ENCODE peak calls at places on chromosomes 13 and 19, in four cellular contexts. F is HuH-7; B is activated CD4-positive, alpha-beta T cell treated with anti-CD3 and anti-CD28 coated beads, Interleukin-2, amount 50 U/mL, for 4 hours; C is NCI-H1417. D is an unnamed sample.

GRCh38 chr19:34475026-34475974 is 6.3 kb upstream of the WTIP start:
- DNase-seq in C (no peak), B (no peak), F (no peak), D (no peak)

GRCh38 chr13:63307239-63307638 is 1891.6 kb upstream of the PCDH20 start:
- DNase-seq in C (peak), F (no peak), B (no peak), D (peak)

GRCh38 chr13:30847697-30848307 is 58.3 kb upstream of the MEDAG start:
- DNase-seq in C (no peak), B (no peak), F (no peak), D (no peak)

GRCh38 chr19:17777840-17778620 is 16.9 kb upstream of the B3GNT3 start:
- DNase-seq in B (no peak), F (peak), C (peak), D (no peak)

GRCh38 chr13:85099245-85099644 is 700.0 kb downstream of the SLITRK6 start:
- DNase-seq in F (no peak), C (no peak), B (no peak), D (no peak)

GRCh38 chr19:277581-278165 is 13.5 kb downstream of the PLPP2 start:
- DNase-seq in B (no peak), C (no peak), F (no peak), D (no peak)

GRCh38 chr19:44600466-44600865 is 12.9 kb upstream of the IGSF23 start:
- DNase-seq in F (no peak), C (no peak), B (no peak), D (no peak)

GRCh38 chr19:55870736-55871135 is 34.4 kb downstream of the NLRP4 start:
- DNase-seq in C (no peak), F (no peak), B (no peak), D (no peak)

GRCh38 chr19:29264897-29265296 is 51.9 kb upstream of the UQCRFS1 start:
- DNase-seq in F (no peak), B (no peak), C (no peak), D (no peak)

GRCh38 chr13:113413178-113413897 is 40.0 kb downstream of the ADPRHL1 start:
- DNase-seq in C (no peak), B (no peak), F (no peak), D (no peak)

GRCh38 chr13:52414963-52415362 is 9.0 kb upstream of the THSD1 start:
- DNase-seq in B (no peak), F (no peak), C (no peak), D (no peak)

GRCh38 chr19:48513289-48514122 is 1.9 kb upstream of the LMTK3 start:
- DNase-seq in C (peak), F (peak), B (peak), D (peak)

GRCh38 chr19:23345838-23346237 is 49.4 kb downstream of the ZNF91 start:
- DNase-seq in F (no peak), B (no peak), C (no peak), D (no peak)

GRCh38 chr13:49113526-49114286 is 106.4 kb upstream of the MLNR start:
- DNase-seq in C (no peak), B (no peak), F (no peak), D (no peak)

GRCh38 chr19:41263042-41263849 is 926 bp upstream of the HNRNPUL1 start:
- DNase-seq in C (peak), B (peak), F (no peak), D (peak)

GRCh38 chr13:39462456-39462855 is 140.5 kb downstream of the LHFPL6 start:
- DNase-seq in B (no peak), C (no peak), F (no peak), D (no peak)

GRCh38 chr13:43698743-43699142 is 88.0 kb downstream of the ENOX1 start:
- DNase-seq in C (no peak), B (no peak), F (no peak), D (no peak)

GRCh38 chr19:13095393-13095784 is 7.3 kb downstream of the LYL1 start:
- DNase-seq in B (no peak), F (no peak), C (no peak), D (peak)

GRCh38 chr19:53621885-53622710 is 9.7 kb upstream of the DPRX start:
- DNase-seq in B (no peak), F (no peak), C (no peak), D (no peak)

GRCh38 chr13:60402022-60402421 is 5.0 kb downstream of the TDRD3 start:
- DNase-seq in C (no peak), B (no peak), F (no peak), D (no peak)

GRCh38 chr13:104949840-104950805 is 1585.3 kb downstream of the EFNB2 start:
- DNase-seq in C (no peak), F (no peak), B (no peak), D (no peak)

GRCh38 chr13:94901070-94901469 is 188.7 kb upstream of the SOX21 start:
- DNase-seq in C (no peak), F (no peak), B (no peak), D (no peak)

GRCh38 chr19:8515317-8515716 is 1.4 kb upstream of the ZNF414 start:
- DNase-seq in B (peak), C (no peak), F (no peak), D (no peak)

GRCh38 chr13:40916207-40916998 is 102.7 kb downstream of the ELF1 start:
- DNase-seq in C (no peak), B (no peak), F (no peak), D (no peak)

GRCh38 chr13:76161143-76161542 is 525.0 kb downstream of the LMO7 start:
- DNase-seq in F (no peak), B (no peak), C (no peak), D (no peak)

GRCh38 chr19:6685482-6685881 is 15.5 kb upstream of the TNFSF14 start:
- DNase-seq in C (no peak), B (no peak), F (no peak), D (no peak)

GRCh38 chr19:35729763-35730162 is 12.0 kb downstream of the KMT2B start:
- DNase-seq in F (no peak), C (no peak), B (no peak), D (no peak)

GRCh38 chr13:34803756-34804155 is 138.3 kb upstream of the NBEA start:
- DNase-seq in B (no peak), F (no peak), C (no peak), D (no peak)

GRCh38 chr13:50401721-50402510 is 386.7 kb downstream of the KCNRG start:
- DNase-seq in C (no peak), B (no peak), F (no peak), D (no peak)

GRCh38 chr19:40542197-40542859 is 34.3 kb upstream of the SHKBP1 start:
- DNase-seq in C (no peak), F (no peak), B (no peak), D (no peak)

GRCh38 chr13:18944501-18945068 is 237.0 kb downstream of the TUBA3C start:
- DNase-seq in B (no peak), F (no peak), C (no peak), D (no peak)

GRCh38 chr19:1524206-1524971 is 512 bp downstream of the PLK5 start:
- DNase-seq in C (no peak), F (no peak), B (no peak), D (no peak)

GRCh38 chr19:7831452-7831851 is 1.4 kb downstream of the EVI5L start:
- DNase-seq in C (no peak), F (peak), B (no peak), D (no peak)

GRCh38 chr13:35614666-35615065 is 138.2 kb upstream of the MAB21L1 start:
- DNase-seq in B (no peak), F (no peak), C (no peak), D (no peak)

GRCh38 chr13:23615677-23616076 is 45.5 kb downstream of the TNFRSF19 start:
- DNase-seq in C (peak), F (no peak), B (no peak), D (no peak)

GRCh38 chr13:113814435-113814821 is 49.4 kb downstream of the GAS6 start:
- DNase-seq in F (no peak), C (no peak), B (no peak), D (no peak)

D was measured in MM.1S.